ENCODE peak calls at places on chromosome 1, in five cellular contexts. H is PC-3; P is Panc1; F is CD4-positive, CD25-positive, alpha-beta regulatory T cell; Q is pancreas. Z is an unnamed sample.

GRCh38 chr1:107795994-107796393 is 169.0 kb downstream of the VAV3 start:
- DNase-seq in Q (no peak), P (no peak), H (no peak), F (peak; percentile 16), Z (no peak)

GRCh38 chr1:201633811-201634210 is 94.9 kb downstream of the NAV1 start:
- DNase-seq in P (no peak), H (no peak), F (no peak), Q (no peak), Z (no peak)

GRCh38 chr1:12798911-12799310 is 7.7 kb downstream of the PRAMEF1 start:
- DNase-seq in F (no peak), H (peak; percentile 7), P (no peak), Q (no peak), Z (no peak)

GRCh38 chr1:53737648-53738204 is 1.2 kb downstream of the GLIS1 start:
- DNase-seq in F (no peak), Q (peak; percentile 66), H (no peak), P (no peak), Z (no peak)

GRCh38 chr1:94887603-94888171 is 39.2 kb downstream of the CNN3 start:
- DNase-seq in Q (no peak), H (no peak), F (no peak), P (no peak), Z (no peak)

GRCh38 chr1:226017070-226017469 is 17.9 kb upstream of the SDE2 start:
- DNase-seq in P (no peak), Q (no peak), F (no peak), H (no peak), Z (no peak)

GRCh38 chr1:169031566-169032224 is 74.8 kb upstream of the ATP1B1 start:
- DNase-seq in P (no peak), F (no peak), H (no peak), Q (no peak), Z (peak; percentile 1)

GRCh38 chr1:27006683-27007082 is 6.0 kb downstream of the TENT5B start:
- DNase-seq in H (no peak), P (no peak), Q (no peak), F (no peak), Z (no peak)

GRCh38 chr1:241357366-241358305 is 631 bp upstream of the RGS7 start:
- DNase-seq in Q (no peak), P (no peak), H (no peak), F (no peak), Z (no peak)

GRCh38 chr1:186643600-186643999 is 36.6 kb downstream of the PTGS2 start:
- DNase-seq in Q (no peak), F (no peak), H (peak; percentile 73), P (no peak), Z (no peak)

GRCh38 chr1:168529533-168529932 is 14.3 kb downstream of the XCL2 start:
- DNase-seq in F (no peak), H (no peak), P (no peak), Q (no peak), Z (no peak)

GRCh38 chr1:193157360-193157759 is 29.1 kb downstream of the B3GALT2 start:
- DNase-seq in F (no peak), P (no peak), H (no peak), Q (no peak), Z (no peak)

GRCh38 chr1:39901486-39902120 is at the start of gene MYCL:
- DNase-seq in P (no peak), H (peak; percentile 94), Q (peak; percentile 93), F (peak; percentile 45), Z (no peak)

GRCh38 chr1:39898146-39898545 is 3.6 kb downstream of the MYCL start:
- DNase-seq in P (no peak), Q (no peak), F (no peak), H (no peak), Z (no peak)

GRCh38 chr1:39898648-39899603 is 2.8 kb downstream of the MYCL start:
- DNase-seq in P (no peak), H (peak; percentile 47), F (no peak), Q (peak; percentile 70), Z (no peak)

GRCh38 chr1:39900662-39901485 is 843 bp downstream of the MYCL start:
- DNase-seq in H (peak; percentile 20), P (no peak), Q (peak; percentile 78), F (no peak), Z (no peak)

GRCh38 chr1:39899611-39900538 is 1.8 kb downstream of the MYCL start:
- DNase-seq in H (no peak), Q (no peak), P (no peak), F (no peak), Z (no peak)
- H3K4me3 ChIP-seq in H (peak overlapping the region; percentile 86), Q (no peak overlapping the region), P (no peak overlapping the region), F (no peak overlapping the region), Z (no peak overlapping the region)

GRCh38 chr1:6419397-6419802 is 319 bp downstream of the HES2 start:
- DNase-seq in H (no peak), F (no peak), P (no peak), Q (no peak), Z (no peak)

GRCh38 chr1:6420594-6421042 is 899 bp upstream of the HES2 start:
- DNase-seq in P (no peak), F (no peak), Q (no peak), H (no peak), Z (no peak)

GRCh38 chr1:6417961-6418667 is 1.6 kb downstream of the HES2 start:
- DNase-seq in F (no peak), P (no peak), Q (no peak), H (no peak), Z (no peak)

GRCh38 chr1:6419803-6420593 is at the start of gene HES2:
- DNase-seq in Q (peak; percentile 70), H (peak; percentile 77), F (no peak), P (no peak), Z (no peak)

DNA sequence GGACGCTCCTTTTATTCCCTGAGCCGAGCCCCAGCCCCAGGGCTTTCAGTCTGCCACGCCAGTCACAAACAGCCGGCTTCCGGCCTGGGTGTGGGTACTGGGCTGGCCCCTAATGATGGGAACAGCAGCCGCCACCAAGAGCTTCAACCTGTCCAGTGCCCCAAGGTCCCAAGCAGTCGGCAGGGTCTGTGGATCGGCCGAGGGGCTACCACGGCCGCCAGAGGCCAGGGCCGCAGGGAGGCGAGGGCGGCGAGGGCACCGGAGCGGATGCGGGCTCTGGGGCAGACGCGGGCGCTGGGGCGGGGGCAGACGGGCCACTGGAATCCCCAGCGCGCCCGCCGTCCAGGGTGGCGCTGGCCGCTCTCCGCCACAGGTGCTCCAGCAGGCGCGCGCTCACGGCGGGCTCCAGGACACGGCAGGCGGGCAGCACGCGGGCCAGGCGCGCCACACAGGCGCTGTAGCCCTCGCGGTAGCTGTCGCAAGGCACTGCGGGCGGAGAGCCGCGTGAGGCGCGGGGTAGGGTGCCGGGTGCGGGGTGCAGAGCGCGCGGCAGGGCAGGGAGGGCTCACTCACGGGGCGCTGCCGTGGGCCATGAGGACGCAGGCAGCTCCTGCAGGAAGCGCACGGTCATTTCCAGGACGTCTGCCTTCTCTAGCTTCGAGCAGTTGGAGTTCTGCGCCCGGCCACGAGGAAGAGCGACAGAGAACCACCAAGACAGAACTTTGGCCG is 887 bp downstream of the HES2 start:
- DNase-seq in P (no peak), H (peak; percentile 40), Q (no peak), F (no peak), Z (no peak)
- H3K4me3 ChIP-seq in P (peak overlapping the region; percentile 45), H (peak overlapping the region; percentile 73), Q (no peak overlapping the region), F (no peak overlapping the region), Z (no peak overlapping the region)

GRCh38 chr1:44631333-44631646 is 43.0 kb downstream of the TMEM53 start:
- DNase-seq in P (no peak), H (no peak), Q (no peak), F (no peak), Z (no peak)
- H3K4me3 ChIP-seq in P (peak overlapping the region; percentile 88), H (peak overlapping the region; percentile 80), Q (peak overlapping the region; percentile 86), F (peak overlapping the region; percentile 60), Z (peak overlapping the region; percentile 67)

DNA sequence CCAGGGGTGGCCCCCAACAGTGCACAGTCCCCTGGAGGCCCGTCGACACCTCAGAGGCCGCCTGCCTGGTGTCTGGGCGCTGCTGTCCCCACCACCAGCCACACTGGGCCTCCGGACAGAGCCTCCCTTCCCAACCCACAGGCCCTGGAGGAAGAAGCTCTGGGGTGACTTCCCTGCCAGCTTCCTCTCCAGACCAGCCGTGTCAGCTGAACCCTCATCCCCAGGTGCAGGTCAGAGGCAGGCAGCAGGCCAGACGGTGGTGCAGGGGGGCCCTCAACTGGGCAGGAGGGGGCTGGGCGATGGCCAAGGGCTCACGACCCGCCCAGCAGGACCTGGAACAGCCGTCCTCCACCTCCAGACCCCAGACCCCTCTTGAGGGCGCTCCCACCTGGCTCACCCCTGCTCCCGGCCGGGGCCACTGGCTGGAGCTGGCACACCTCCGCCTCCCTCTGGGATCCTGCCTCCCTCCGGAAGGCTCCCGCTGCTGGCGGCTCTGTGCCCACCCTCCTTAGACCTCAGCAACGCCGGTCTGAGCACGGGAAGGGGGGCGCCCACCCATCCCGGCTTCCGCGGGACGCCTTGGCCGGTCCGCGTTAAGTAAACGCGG is 520 bp downstream of the TNFRSF18 start:
- DNase-seq in F (peak; percentile 1), Q (peak; percentile 57), P (no peak), H (no peak), Z (no peak)
- H3K4me3 ChIP-seq in F (no peak overlapping the region), Q (no peak overlapping the region), P (peak overlapping the region; percentile 38), H (peak overlapping the region; percentile 68), Z (no peak overlapping the region)

GRCh38 chr1:24502168-24503002 is at the start of gene RCAN3:
- DNase-seq in P (no peak), Q (peak; percentile 94), F (peak; percentile 80), H (peak; percentile 93), Z (no peak)

GRCh38 chr1:24504560-24504959 is 1.9 kb downstream of the RCAN3 start:
- DNase-seq in F (no peak), H (no peak), Q (no peak), P (no peak), Z (no peak)

GRCh38 chr1:24503870-24504523 is 1.4 kb downstream of the RCAN3 start:
- DNase-seq in P (no peak), H (peak; percentile 5), Q (no peak), F (no peak), Z (no peak)

GRCh38 chr1:24501371-24502167 is 1.1 kb upstream of the RCAN3 start:
- DNase-seq in F (peak; percentile 31), H (peak; percentile 41), Q (no peak), P (no peak), Z (no peak)

DNA sequence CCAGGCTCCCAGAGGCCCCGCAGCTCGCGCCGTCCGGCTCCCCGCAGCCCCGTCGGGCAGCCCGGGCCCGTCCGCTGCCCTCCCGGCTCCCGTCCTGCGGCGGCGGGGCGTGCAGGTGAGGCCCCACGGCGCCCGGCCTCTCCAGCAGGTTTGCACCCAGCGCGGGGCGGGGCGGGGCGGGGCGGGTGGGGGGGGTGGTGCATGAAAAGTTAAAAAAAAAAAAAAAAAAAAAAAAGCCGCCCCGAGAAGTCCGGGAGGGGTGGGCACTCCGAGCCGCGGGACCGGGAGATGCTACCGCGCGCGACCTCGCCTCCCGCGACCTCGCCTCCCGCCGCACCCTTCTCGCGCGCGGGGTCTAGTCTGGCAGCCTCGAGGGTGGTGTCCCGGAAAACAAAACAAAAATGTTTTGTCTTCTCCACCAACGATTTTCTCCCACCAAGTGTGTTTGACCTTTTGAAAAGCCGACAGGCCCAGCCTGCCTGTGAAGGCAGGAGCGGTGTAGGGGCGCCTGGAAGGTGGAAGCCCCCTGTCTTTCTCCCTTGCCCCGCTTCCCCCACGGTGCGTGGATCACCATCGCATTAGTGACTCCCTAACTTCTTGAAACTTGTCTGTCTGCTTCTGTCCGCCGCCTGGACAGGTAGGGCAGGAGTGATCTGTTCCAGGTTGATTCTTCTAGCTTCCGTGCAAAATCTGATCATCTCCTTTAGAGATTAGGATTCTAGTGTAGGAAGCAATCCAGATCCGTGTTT is 541 bp downstream of the RCAN3 start:
- DNase-seq in H (peak; percentile 42), Q (peak; percentile 58), F (peak; percentile 42), P (no peak), Z (no peak)
- H3K4me3 ChIP-seq in H (peak overlapping the region; percentile 78), Q (peak overlapping the region; percentile 63), F (peak overlapping the region; percentile 95), P (peak overlapping the region; percentile 65), Z (peak overlapping the region; percentile 73)

Z was measured in BJ.